ENCODE peak calls at places on chromosomes 6 and 20, in seven cellular contexts. U, T, S, C, Y, W and P are unnamed samples.

GRCh38 chr20:41469868-41470267 is 103.2 kb upstream of the EMILIN3 start:
- DNase-seq in W (no peak), U (no peak), C (no peak), S (no peak), T (no peak), Y (peak), P (no peak)

GRCh38 chr6:52574709-52575489 is 2.0 kb downstream of the TRAM2 start:
- DNase-seq in S (peak), Y (no peak), U (peak), W (no peak), T (peak), C (no peak), P (no peak)

GRCh38 chr6:24910850-24911712 is 24.7 kb downstream of the RIPOR2 start:
- DNase-seq in T (peak), U (peak), Y (peak), W (peak), C (peak), S (no peak), P (peak)

GRCh38 chr6:116513224-116513875 is 1.9 kb downstream of the CALHM5 start:
- DNase-seq in W (no peak), Y (no peak), T (no peak), U (no peak), S (no peak), C (no peak), P (no peak)

GRCh38 chr6:129617986-129618385 is 92.0 kb downstream of the ARHGAP18 start:
- DNase-seq in W (no peak), U (no peak), Y (no peak), S (no peak), T (no peak), C (no peak), P (no peak)

GRCh38 chr6:144725731-144726522 is 440.8 kb downstream of the UTRN start:
- DNase-seq in T (no peak), C (no peak), S (no peak), W (no peak), U (no peak), Y (no peak), P (peak)

GRCh38 chr6:98769546-98769945 is 64.8 kb upstream of the POU3F2 start:
- DNase-seq in U (no peak), T (no peak), Y (no peak), W (peak), S (peak), C (no peak), P (no peak)

GRCh38 chr6:26022737-26023136 is 60.1 kb downstream of the TRIM38 start:
- DNase-seq in T (no peak), S (no peak), U (no peak), W (peak), Y (no peak), C (no peak), P (no peak)

GRCh38 chr6:27023664-27024063 is 223.8 kb upstream of the PRSS16 start:
- DNase-seq in C (no peak), W (no peak), U (no peak), Y (no peak), T (no peak), S (no peak), P (no peak)

GRCh38 chr20:41632896-41633295 is 14.7 kb upstream of the CHD6 start:
- DNase-seq in Y (no peak), C (no peak), S (peak), T (no peak), W (no peak), U (no peak), P (no peak)

GRCh38 chr20:12827796-12828406 is 180.9 kb upstream of the SPTLC3 start:
- DNase-seq in C (no peak), T (no peak), W (no peak), Y (no peak), U (no peak), S (no peak), P (no peak)
- H3K27ac ChIP-seq in C (no peak), T (no peak), W (no peak), Y (peak), U (no peak), S (no peak), P (no peak)

DNA sequence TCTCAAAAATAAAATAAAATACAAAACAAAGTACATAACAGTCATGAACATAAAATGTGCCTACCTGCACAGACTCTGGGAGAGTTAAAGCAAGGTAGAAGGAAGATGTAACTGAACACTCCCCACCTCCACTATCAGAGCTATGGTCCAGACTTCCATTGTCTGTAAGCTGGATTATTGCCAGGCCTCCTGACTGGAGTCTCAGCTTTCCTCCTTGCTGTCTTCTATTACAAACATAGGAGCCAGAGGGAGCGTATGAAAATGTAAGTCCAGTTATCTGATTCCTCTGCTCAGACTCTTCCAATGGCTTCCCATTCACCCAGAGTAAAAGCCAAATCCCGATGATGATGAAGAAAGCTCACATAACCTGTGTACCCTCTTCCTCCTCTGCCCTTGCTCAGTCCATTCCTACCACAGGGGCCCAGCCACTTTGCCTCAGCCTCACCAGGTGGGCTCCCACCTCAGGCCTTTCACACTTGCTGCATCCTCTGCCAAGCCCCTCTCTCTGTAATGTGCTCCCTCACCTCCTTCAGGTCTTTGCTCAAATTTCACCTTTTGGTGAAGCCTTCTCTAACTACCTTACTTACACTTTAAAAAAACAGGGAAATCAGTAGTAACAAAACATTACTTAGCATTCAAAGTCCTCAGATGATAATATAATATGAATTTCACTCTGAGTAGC is 194.1 kb downstream of the RIMS1 start:
- DNase-seq in W (no peak), Y (no peak), S (no peak), U (no peak), C (no peak), T (no peak), P (no peak)
- H3K27ac ChIP-seq in W (no peak), Y (no peak), S (no peak), U (no peak), C (no peak), T (no peak), P (no peak)

GRCh38 chr6:3355011-3355357 is 96.2 kb downstream of the PSMG4 start:
- DNase-seq in C (no peak), S (no peak), T (no peak), W (no peak), Y (no peak), U (no peak), P (no peak)
- H3K27ac ChIP-seq in C (peak), S (no peak), T (peak), W (peak), Y (no peak), U (peak), P (no peak)

GRCh38 chr20:46905364-46906125 is 10.9 kb downstream of the EYA2 start:
- DNase-seq in U (no peak), C (no peak), W (no peak), Y (no peak), S (no peak), T (no peak), P (no peak)
- H3K27ac ChIP-seq in U (no peak), C (no peak), W (no peak), Y (peak), S (no peak), T (no peak), P (no peak)

GRCh38 chr6:106972500-106972899 is 2.0 kb downstream of the CD24 start:
- DNase-seq in Y (no peak), U (no peak), S (no peak), T (no peak), C (no peak), W (peak), P (peak)

GRCh38 chr6:106973841-106974336 is 640 bp downstream of the CD24 start:
- DNase-seq in S (no peak), U (no peak), C (peak), W (peak), T (no peak), Y (no peak), P (no peak)

GRCh38 chr6:106974337-106974998 is at the start of gene CD24:
- DNase-seq in T (no peak), U (no peak), W (peak), C (peak), S (peak), Y (peak), P (peak)

GRCh38 chr6:106974999-106975698 is 620 bp upstream of the CD24 start:
- DNase-seq in T (no peak), Y (peak), C (peak), S (peak), W (peak), U (no peak), P (peak)

DNA sequence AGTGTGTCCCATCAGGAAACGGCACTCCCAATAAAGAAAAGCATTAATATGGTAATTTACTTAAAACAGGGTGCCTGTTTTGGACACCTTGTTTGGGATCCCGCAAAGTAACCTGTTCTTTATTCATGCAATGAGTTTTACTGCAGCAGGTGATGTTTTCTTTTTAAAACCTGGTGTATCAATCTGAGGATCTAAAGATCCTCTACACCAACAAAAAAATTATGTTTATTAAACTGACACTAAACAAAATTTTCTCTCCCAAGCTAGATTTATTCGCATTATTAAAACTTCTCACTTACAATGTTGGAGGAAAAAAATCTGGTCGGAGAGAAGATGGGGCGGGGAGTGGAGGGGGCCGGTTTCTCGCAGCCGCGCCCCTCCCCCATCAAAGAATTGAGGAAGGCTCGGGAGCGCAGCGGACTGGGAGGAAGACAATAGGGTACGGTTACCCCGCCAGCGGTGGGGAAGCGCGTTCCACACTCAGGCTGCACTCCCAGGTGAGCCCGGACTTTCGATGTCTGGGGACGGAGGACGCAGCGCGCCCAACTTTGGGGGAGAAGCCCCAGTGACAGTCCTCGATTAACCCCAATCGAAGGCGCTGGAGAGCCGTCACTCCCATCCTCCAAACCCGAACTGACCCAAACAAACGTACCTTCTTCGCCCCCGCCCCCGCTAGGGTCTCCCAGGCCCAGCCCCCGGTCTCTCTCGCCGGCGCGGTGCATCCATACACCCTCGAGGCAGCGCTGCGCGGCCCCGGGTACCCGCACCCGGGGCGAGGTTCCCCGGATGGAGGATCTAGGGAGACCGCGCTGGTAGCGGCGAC is 1.3 kb downstream of the CD24 start:
- DNase-seq in W (peak), T (no peak), C (peak), S (no peak), Y (no peak), U (no peak), P (peak)
- H3K27ac ChIP-seq in W (peak), T (peak), C (no peak), S (peak), Y (no peak), U (no peak), P (peak)

GRCh38 chr6:44737349-44737748 is 349.8 kb downstream of the CDC5L start:
- DNase-seq in T (no peak), Y (no peak), U (no peak), S (no peak), C (no peak), W (no peak), P (no peak)
- H3K27ac ChIP-seq in T (no peak), Y (no peak), U (no peak), S (no peak), C (no peak), W (no peak), P (no peak)

GRCh38 chr6:158837684-158838625 is 18.8 kb upstream of the EZR start:
- DNase-seq in T (no peak), W (no peak), Y (no peak), S (no peak), C (no peak), U (no peak), P (peak)
- H3K27ac ChIP-seq in T (no peak), W (no peak), Y (no peak), S (no peak), C (no peak), U (no peak), P (peak)